ENCODE peak calls at places on chromosomes 7 and 10, in seven cellular contexts. A, N, W, F, V, R and B are unnamed samples.

GRCh38 chr7:139355320-139355719 is 4.4 kb upstream of the LUC7L2 start:
- DNase-seq in A (no peak), V (no peak), R (no peak), N (no peak), W (no peak), F (no peak), B (no peak)

GRCh38 chr10:4033341-4033896 is 248.4 kb upstream of the KLF6 start:
- DNase-seq in V (no peak), A (no peak), F (no peak), R (no peak), N (no peak), W (no peak), B (no peak)

GRCh38 chr7:15560968-15561367 is 847 bp downstream of the AGMO start:
- DNase-seq in R (no peak), A (no peak), W (no peak), V (no peak), F (no peak), N (no peak), B (no peak)

GRCh38 chr7:899806-900205 is 23.5 kb downstream of the GET4 start:
- DNase-seq in A (no peak), W (no peak), F (no peak), R (no peak), N (no peak), V (no peak), B (no peak)

GRCh38 chr7:101128040-101128834 is 1.3 kb downstream of the SERPINE1 start:
- DNase-seq in R (no peak), W (no peak), F (no peak), N (no peak), A (no peak), V (no peak), B (no peak)

GRCh38 chr7:33707427-33707826 is 197.9 kb upstream of the BMPER start:
- DNase-seq in V (no peak), R (no peak), N (no peak), W (no peak), F (no peak), A (no peak), B (no peak)

GRCh38 chr10:72783290-72783689 is 91.3 kb downstream of the MCU start:
- DNase-seq in R (no peak), A (no peak), V (no peak), N (no peak), W (no peak), F (no peak), B (no peak)

GRCh38 chr7:141483044-141483443 is 68.2 kb upstream of the AGK start:
- DNase-seq in F (no peak), N (no peak), A (no peak), W (no peak), V (no peak), R (no peak), B (no peak)

GRCh38 chr7:100764841-100765240 is 31.4 kb downstream of the ZAN start:
- DNase-seq in V (no peak), W (no peak), F (peak; percentile 16), A (no peak), R (no peak), N (no peak), B (no peak)

GRCh38 chr10:72729528-72729927 is 37.6 kb downstream of the MCU start:
- DNase-seq in A (no peak), F (no peak), V (no peak), W (no peak), R (no peak), N (no peak), B (no peak)

GRCh38 chr7:492714-493065 is 27.0 kb downstream of the PDGFA start:
- DNase-seq in F (no peak), R (no peak), W (no peak), A (no peak), V (no peak), N (peak; percentile 8), B (no peak)

GRCh38 chr10:25867321-25867720 is 66.7 kb upstream of the MYO3A start:
- DNase-seq in A (no peak), R (no peak), F (no peak), N (no peak), V (no peak), W (no peak), B (no peak)

GRCh38 chr10:44314802-44315460 is 70.0 kb downstream of the CXCL12 start:
- DNase-seq in F (no peak), A (no peak), V (no peak), R (no peak), N (no peak), W (no peak), B (no peak)

GRCh38 chr10:63256047-63256773 is 123.1 kb downstream of the NRBF2 start:
- DNase-seq in N (no peak), F (peak; percentile 18), R (no peak), V (peak; percentile 20), A (no peak), W (no peak), B (no peak)

GRCh38 chr10:97494863-97495506 is 3.2 kb downstream of the MMS19 start:
- DNase-seq in F (no peak), A (peak; percentile 13), N (no peak), V (peak; percentile 58), W (no peak), R (peak; percentile 28), B (no peak)

GRCh38 chr7:1624999-1625927 is 44.8 kb upstream of the ELFN1 start:
- DNase-seq in A (no peak), F (peak; percentile 27), W (no peak), R (no peak), V (no peak), N (no peak), B (no peak)

GRCh38 chr10:104581884-104582603 is 59.0 kb upstream of the SORCS3 start:
- DNase-seq in N (no peak), F (no peak), W (no peak), R (no peak), A (no peak), V (no peak), B (no peak)

GRCh38 chr10:92886334-92886961 is 38.1 kb downstream of the EXOC6 start:
- DNase-seq in V (no peak), F (no peak), A (no peak), N (no peak), R (no peak), W (no peak), B (no peak)

GRCh38 chr7:137328389-137329120 is 15.0 kb downstream of the PTN start:
- DNase-seq in V (no peak), N (no peak), W (no peak), F (no peak), A (peak; percentile 22), R (no peak), B (peak; percentile 70)

GRCh38 chr10:21329995-21330627 is 195.4 kb downstream of the SKIDA1 start:
- DNase-seq in R (no peak), V (no peak), A (no peak), F (no peak), W (no peak), N (no peak), B (no peak)

GRCh38 chr10:130484131-130484911 is 348.1 kb downstream of the GLRX3 start:
- DNase-seq in W (no peak), N (no peak), F (no peak), V (no peak), A (no peak), R (no peak), B (no peak)

GRCh38 chr10:31635415-31636065 is 293.1 kb downstream of the ARHGAP12 start:
- DNase-seq in F (no peak), R (no peak), W (no peak), N (no peak), V (no peak), A (no peak), B (no peak)

GRCh38 chr7:134028853-134029252 is 98.3 kb upstream of the LRGUK start:
- DNase-seq in R (no peak), F (no peak), V (no peak), N (no peak), W (no peak), A (no peak), B (no peak)